ENCODE peak calls at places on chromosomes 16 and 17, in five cellular contexts. F is endodermal cell, T is hepatic stellate cell, P is epithelial cell of esophagus, R is T-cell. E is an unnamed sample.

GRCh38 chr17:73822371-73822770 is 178.1 kb upstream of the SDK2 start:
- DNase-seq in F (no peak), T (no peak), R (no peak), P (no peak), E (no peak)

GRCh38 chr16:67346328-67346727 is 19.7 kb downstream of the LRRC36 start:
- DNase-seq in T (no peak), F (no peak), R (no peak), P (no peak), E (no peak)

GRCh38 chr17:27551701-27552466 is 79.1 kb upstream of the LGALS9 start:
- DNase-seq in P (peak), R (no peak), T (no peak), F (peak), E (peak)

GRCh38 chr17:38691154-38691553 is 13.9 kb upstream of the MLLT6 start:
- DNase-seq in R (no peak), P (no peak), F (peak), T (no peak), E (no peak)

GRCh38 chr17:32497431-32498205 is 10.8 kb downstream of the CDK5R1 start:
- DNase-seq in R (no peak), P (peak), T (peak), F (peak), E (no peak)

GRCh38 chr17:9386401-9386800 is 189.2 kb downstream of the STX8 start:
- DNase-seq in F (no peak), T (no peak), P (peak), R (no peak), E (no peak)

GRCh38 chr16:89197633-89198416 is 2.5 kb downstream of the SLC22A31 start:
- DNase-seq in P (no peak), T (no peak), F (peak), R (no peak), E (no peak)

GRCh38 chr16:58021661-58022551 is 3.6 kb upstream of the MMP15 start:
- DNase-seq in T (peak), R (no peak), P (peak), F (no peak), E (peak)

E was measured in islet precursor cell.